ENCODE peak calls at places on chromosome 5, in six cellular contexts. A, N, B, F, D and M are unnamed samples.

GRCh38 chr5:67493676-67494075 is 297.1 kb upstream of the CD180 start:
- DNase-seq in A (peak), N (peak), B (no peak), F (no peak), D (peak), M (no peak)

GRCh38 chr5:1946776-1947175 is 64.1 kb upstream of the IRX4 start:
- DNase-seq in A (no peak), N (no peak), B (no peak), F (no peak), D (no peak), M (no peak)

GRCh38 chr5:34534237-34535108 is 121.7 kb upstream of the RAI14 start:
- DNase-seq in A (no peak), N (peak), B (peak), F (no peak), D (no peak), M (peak)

GRCh38 chr5:150067405-150067960 is 18.9 kb downstream of the CSF1R start:
- DNase-seq in A (no peak), N (no peak), B (no peak), F (no peak), D (no peak), M (no peak)

GRCh38 chr5:112636288-112636731 is 101.4 kb upstream of the APC start:
- DNase-seq in A (no peak), N (no peak), B (no peak), F (no peak), D (no peak), M (no peak)

GRCh38 chr5:177126771-177127170 is 6.8 kb upstream of the NSD1 start:
- DNase-seq in A (no peak), N (no peak), B (no peak), F (no peak), D (no peak), M (no peak)

GRCh38 chr5:51377151-51378060 is 5.8 kb upstream of the ISL1 start:
- DNase-seq in A (peak), N (no peak), B (no peak), F (no peak), D (no peak), M (no peak)

GRCh38 chr5:135340568-135340967 is 58.5 kb downstream of the MACROH2A1 start:
- DNase-seq in A (no peak), N (no peak), B (no peak), F (no peak), D (no peak), M (no peak)

GRCh38 chr5:100188339-100188738 is 346.8 kb upstream of the FAM174A start:
- DNase-seq in A (no peak), N (no peak), B (no peak), F (no peak), D (no peak), M (no peak)

GRCh38 chr5:67268233-67269011 is 71.8 kb upstream of the CD180 start:
- DNase-seq in A (peak), N (peak), B (peak), F (no peak), D (peak), M (peak)

GRCh38 chr5:172436078-172436873 is 18.0 kb downstream of the SH3PXD2B start:
- DNase-seq in A (no peak), N (no peak), B (no peak), F (no peak), D (no peak), M (no peak)

GRCh38 chr5:141915881-141916336 is 7.8 kb upstream of the DELE1 start:
- DNase-seq in A (peak), N (no peak), B (no peak), F (no peak), D (no peak), M (no peak)

GRCh38 chr5:61652916-61653315 is 320.9 kb downstream of the ZSWIM6 start:
- DNase-seq in A (no peak), N (no peak), B (no peak), F (no peak), D (no peak), M (no peak)

GRCh38 chr5:14545308-14545707 is 36.3 kb upstream of the OTULINL start:
- DNase-seq in A (no peak), N (no peak), B (no peak), F (no peak), D (no peak), M (no peak)

GRCh38 chr5:122805481-122805880 is 30.6 kb downstream of the SNX2 start:
- DNase-seq in A (no peak), N (peak), B (no peak), F (no peak), D (no peak), M (no peak)

GRCh38 chr5:141957367-141957993 is 522 bp downstream of the PCDH12 start:
- DNase-seq in A (no peak), N (no peak), B (no peak), F (no peak), D (no peak), M (peak)

GRCh38 chr5:88203977-88204735 is 64.5 kb downstream of the TMEM161B start:
- DNase-seq in A (peak), N (no peak), B (no peak), F (peak), D (no peak), M (no peak)

GRCh38 chr5:82396871-82397514 is 118.8 kb upstream of the RPS23 start:
- DNase-seq in A (no peak), N (peak), B (peak), F (no peak), D (peak), M (peak)

GRCh38 chr5:140322751-140323731 is 20.1 kb upstream of the PFDN1 start:
- DNase-seq in A (peak), N (peak), B (peak), F (no peak), D (peak), M (peak)

GRCh38 chr5:172497591-172498255 is 43.4 kb upstream of the SH3PXD2B start:
- DNase-seq in A (no peak), N (no peak), B (no peak), F (no peak), D (no peak), M (no peak)

GRCh38 chr5:131654309-131654708 is 19.3 kb upstream of the RAPGEF6 start:
- DNase-seq in A (no peak), N (no peak), B (no peak), F (no peak), D (no peak), M (no peak)

GRCh38 chr5:139393497-139394122 is 1.3 kb downstream of the PROB1 start:
- DNase-seq in A (peak), N (no peak), B (no peak), F (no peak), D (no peak), M (no peak)

GRCh38 chr5:132229236-132229635 is 1.6 kb upstream of the P4HA2 start:
- DNase-seq in A (no peak), N (no peak), B (no peak), F (no peak), D (no peak), M (peak)

GRCh38 chr5:149309354-149309753 is 35.9 kb upstream of the GRPEL2 start:
- DNase-seq in A (no peak), N (no peak), B (no peak), F (no peak), D (no peak), M (no peak)

GRCh38 chr5:395156-395920 is 47.6 kb upstream of the EXOC3 start:
- DNase-seq in A (no peak), N (peak), B (peak), F (no peak), D (no peak), M (peak)